ENCODE peak calls at places on chromosomes 7 and 10, in seven cellular contexts. One of them, this sample, is unnamed.
A peak's percentile ranks its signal among the peaks of the same experiment; 100 is the strongest.

GRCh38 chr7:112272921-112273561 is 66.5 kb downstream of the ZNF277 start:
- DNase-seq in GM12891: no peak
- DNase-seq in HepG2: no peak
- DNase-seq in GM12878: no peak
- DNase-seq in SK-N-SH: no peak
- DNase-seq in K562: no peak
- DNase-seq in H1: no peak
- DNase-seq in this sample: no peak

GRCh38 chr10:28971255-28971654 is 293.9 kb downstream of the BAMBI start:
- DNase-seq in GM12891: no peak
- DNase-seq in HepG2: no peak
- DNase-seq in GM12878: no peak
- DNase-seq in SK-N-SH: no peak
- DNase-seq in K562: no peak
- DNase-seq in H1: no peak
- DNase-seq in this sample: no peak

GRCh38 chr10:29598861-29599311 is 35.9 kb downstream of the SVIL start:
- DNase-seq in GM12891: no peak
- DNase-seq in HepG2: no peak
- DNase-seq in GM12878: no peak
- DNase-seq in SK-N-SH: no peak
- DNase-seq in K562: no peak
- DNase-seq in H1: no peak
- DNase-seq in this sample: no peak

GRCh38 chr7:36227223-36227622 is 74.2 kb downstream of the EEPD1 start:
- DNase-seq in GM12891: no peak
- DNase-seq in HepG2: no peak
- DNase-seq in GM12878: no peak
- DNase-seq in SK-N-SH: no peak
- DNase-seq in K562: no peak
- DNase-seq in H1: no peak
- DNase-seq in this sample: no peak

GRCh38 chr7:14195896-14196295 is 206.4 kb upstream of the ETV1 start:
- DNase-seq in GM12891: no peak
- DNase-seq in HepG2: no peak
- DNase-seq in GM12878: no peak
- DNase-seq in SK-N-SH: no peak
- DNase-seq in K562: no peak
- DNase-seq in H1: no peak
- DNase-seq in this sample: no peak

GRCh38 chr7:5143935-5144903 is 45.8 kb upstream of the WIPI2 start:
- DNase-seq in GM12891: peak; percentile 93
- DNase-seq in HepG2: no peak
- DNase-seq in GM12878: peak; percentile 55
- DNase-seq in SK-N-SH: peak; percentile 40
- DNase-seq in K562: peak; percentile 52
- DNase-seq in H1: no peak
- DNase-seq in this sample: peak; percentile 45

GRCh38 chr7:117992635-117993034 is 119.4 kb upstream of the CTTNBP2 start:
- DNase-seq in GM12891: no peak
- DNase-seq in HepG2: no peak
- DNase-seq in GM12878: no peak
- DNase-seq in SK-N-SH: no peak
- DNase-seq in K562: no peak
- DNase-seq in H1: no peak
- DNase-seq in this sample: no peak

GRCh38 chr7:123367508-123368122 is 166.8 kb downstream of the IQUB start:
- DNase-seq in GM12891: peak; percentile 30
- DNase-seq in HepG2: peak; percentile 10
- DNase-seq in GM12878: peak; percentile 15
- DNase-seq in SK-N-SH: peak; percentile 66
- DNase-seq in K562: peak; percentile 49
- DNase-seq in H1: no peak
- DNase-seq in this sample: peak; percentile 9

GRCh38 chr10:103502849-103503660 is 9.6 kb downstream of the NEURL1 start:
- DNase-seq in GM12891: no peak
- DNase-seq in HepG2: no peak
- DNase-seq in GM12878: no peak
- DNase-seq in SK-N-SH: peak; percentile 91
- DNase-seq in K562: no peak
- DNase-seq in H1: no peak
- DNase-seq in this sample: no peak

GRCh38 chr10:18542832-18543231 is 108.6 kb downstream of the NSUN6 start:
- DNase-seq in GM12891: no peak
- DNase-seq in HepG2: peak; percentile 35
- DNase-seq in GM12878: no peak
- DNase-seq in SK-N-SH: no peak
- DNase-seq in K562: no peak
- DNase-seq in H1: no peak
- DNase-seq in this sample: no peak

GRCh38 chr10:89295597-89295996 is 6.2 kb upstream of the IFIT2 start:
- DNase-seq in GM12891: no peak
- DNase-seq in HepG2: no peak
- DNase-seq in GM12878: no peak
- DNase-seq in SK-N-SH: no peak
- DNase-seq in K562: no peak
- DNase-seq in H1: no peak
- DNase-seq in this sample: no peak

GRCh38 chr7:36210542-36210941 is 57.5 kb downstream of the EEPD1 start:
- DNase-seq in GM12891: no peak
- DNase-seq in HepG2: no peak
- DNase-seq in GM12878: no peak
- DNase-seq in SK-N-SH: no peak
- DNase-seq in K562: no peak
- DNase-seq in H1: no peak
- DNase-seq in this sample: no peak

GRCh38 chr7:6172331-6173295 is 99.8 kb downstream of the CYTH3 start:
- DNase-seq in GM12891: no peak
- DNase-seq in HepG2: no peak
- DNase-seq in GM12878: no peak
- DNase-seq in SK-N-SH: peak; percentile 59
- DNase-seq in K562: no peak
- DNase-seq in H1: no peak
- DNase-seq in this sample: no peak

GRCh38 chr7:108118959-108119358 is 11.2 kb downstream of the LAMB4 start:
- DNase-seq in GM12891: no peak
- DNase-seq in HepG2: no peak
- DNase-seq in GM12878: no peak
- DNase-seq in SK-N-SH: no peak
- DNase-seq in K562: no peak
- DNase-seq in H1: no peak
- DNase-seq in this sample: no peak

GRCh38 chr7:70408477-70408876 is 723.5 kb upstream of the GALNT17 start:
- DNase-seq in GM12891: no peak
- DNase-seq in HepG2: no peak
- DNase-seq in GM12878: no peak
- DNase-seq in SK-N-SH: no peak
- DNase-seq in K562: no peak
- DNase-seq in H1: no peak
- DNase-seq in this sample: no peak

GRCh38 chr10:89122431-89123066 is 84.6 kb downstream of the CH25H start:
- DNase-seq in GM12891: no peak
- DNase-seq in HepG2: no peak
- DNase-seq in GM12878: no peak
- DNase-seq in SK-N-SH: no peak
- DNase-seq in K562: no peak
- DNase-seq in H1: no peak
- DNase-seq in this sample: no peak

GRCh38 chr10:24115403-24115802 is 93.5 kb upstream of the KIAA1217 start:
- DNase-seq in GM12891: no peak
- DNase-seq in HepG2: no peak
- DNase-seq in GM12878: no peak
- DNase-seq in SK-N-SH: no peak
- DNase-seq in K562: no peak
- DNase-seq in H1: no peak
- DNase-seq in this sample: no peak

GRCh38 chr10:118816471-118817168 is 61.9 kb upstream of the CACUL1 start:
- DNase-seq in GM12891: no peak
- DNase-seq in HepG2: no peak
- DNase-seq in GM12878: no peak
- DNase-seq in SK-N-SH: no peak
- DNase-seq in K562: no peak
- DNase-seq in H1: no peak
- DNase-seq in this sample: no peak
- TF ChIP-seq TAF1 in GM12891: no peak
- TF ChIP-seq TAF1 in HepG2: no peak
- TF ChIP-seq TAF1 in GM12878: no peak
- TF ChIP-seq TAF1 in SK-N-SH: no peak
- TF ChIP-seq TAF1 in K562: no peak
- TF ChIP-seq TAF1 in H1: no peak
- TF ChIP-seq TAF1 in this sample: no peak

GRCh38 chr7:149772821-149773425 is 465 bp downstream of the ZNF467 start:
- DNase-seq in GM12891: no peak
- DNase-seq in HepG2: no peak
- DNase-seq in GM12878: no peak
- DNase-seq in SK-N-SH: no peak
- DNase-seq in K562: peak; percentile 82
- DNase-seq in H1: peak; percentile 81
- DNase-seq in this sample: no peak

GRCh38 chr7:149773446-149774236 is at the start of gene ZNF467:
- DNase-seq in GM12891: no peak
- DNase-seq in HepG2: no peak
- DNase-seq in GM12878: no peak
- DNase-seq in SK-N-SH: peak; percentile 73
- DNase-seq in K562: peak; percentile 88
- DNase-seq in H1: no peak
- DNase-seq in this sample: no peak

GRCh38 chr7:149776305-149776704 is 2.9 kb upstream of the ZNF467 start:
- DNase-seq in GM12891: no peak
- DNase-seq in HepG2: no peak
- DNase-seq in GM12878: no peak
- DNase-seq in SK-N-SH: peak; percentile 86
- DNase-seq in K562: no peak
- DNase-seq in H1: no peak
- DNase-seq in this sample: no peak

GRCh38 chr7:149775176-149775556 is 1.8 kb upstream of the ZNF467 start:
- DNase-seq in GM12891: no peak
- DNase-seq in HepG2: no peak
- DNase-seq in GM12878: no peak
- DNase-seq in SK-N-SH: no peak
- DNase-seq in K562: no peak
- DNase-seq in H1: no peak
- DNase-seq in this sample: no peak

DNA sequence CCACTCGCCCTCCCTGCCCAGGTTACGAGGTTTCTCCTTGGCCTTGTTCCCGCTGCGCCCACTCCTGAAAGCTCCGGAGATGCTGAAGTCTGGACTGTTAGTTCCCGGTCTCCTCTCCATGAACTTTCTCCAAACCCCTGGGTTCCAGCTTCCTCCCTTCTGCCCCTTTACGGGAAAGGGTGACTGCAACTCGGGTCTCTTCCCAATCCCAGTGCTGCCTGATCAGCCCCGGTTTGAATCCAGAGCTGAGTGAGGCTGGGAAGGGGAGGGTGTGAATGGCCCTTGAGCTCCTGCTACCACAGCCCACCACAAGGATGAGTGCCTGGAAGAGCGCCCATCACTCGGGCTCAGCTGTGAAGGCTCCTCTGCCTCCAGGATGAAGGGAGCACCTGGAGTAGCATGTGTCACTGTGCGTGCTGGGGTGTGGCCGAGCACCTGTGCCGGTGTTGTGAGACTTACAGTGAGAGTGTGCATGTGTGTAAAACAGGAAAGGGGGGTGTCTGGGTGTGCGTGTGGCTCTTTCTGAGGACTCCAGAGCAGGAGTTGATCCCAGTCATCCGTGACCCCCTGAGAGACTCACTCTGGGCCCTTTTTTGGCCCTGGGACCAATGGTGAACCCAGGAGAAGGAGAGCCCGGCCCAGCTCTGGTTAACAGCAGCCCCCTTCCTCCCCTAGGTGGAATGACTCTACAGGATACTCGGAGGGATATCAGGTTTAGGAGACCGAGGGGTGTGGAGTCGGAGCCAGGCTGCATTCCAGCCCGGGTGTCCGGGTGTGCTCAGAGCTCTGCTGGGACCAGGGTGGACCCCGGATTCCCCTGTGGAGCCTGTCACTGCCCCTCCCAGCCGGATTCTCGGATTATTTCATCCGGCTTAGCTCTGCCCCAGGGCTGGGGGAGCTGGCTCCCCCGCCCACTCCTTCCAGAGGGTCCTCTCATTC is 1.1 kb upstream of the ZNF467 start:
- DNase-seq in GM12891: no peak
- DNase-seq in HepG2: no peak
- DNase-seq in GM12878: no peak
- DNase-seq in SK-N-SH: no peak
- DNase-seq in K562: no peak
- DNase-seq in H1: no peak
- DNase-seq in this sample: no peak
- TF ChIP-seq TAF1 in GM12891: no peak
- TF ChIP-seq TAF1 in HepG2: no peak
- TF ChIP-seq TAF1 in GM12878: no peak
- TF ChIP-seq TAF1 in SK-N-SH: no peak
- TF ChIP-seq TAF1 in K562: no peak
- TF ChIP-seq TAF1 in H1: no peak
- TF ChIP-seq TAF1 in this sample: no peak

DNA sequence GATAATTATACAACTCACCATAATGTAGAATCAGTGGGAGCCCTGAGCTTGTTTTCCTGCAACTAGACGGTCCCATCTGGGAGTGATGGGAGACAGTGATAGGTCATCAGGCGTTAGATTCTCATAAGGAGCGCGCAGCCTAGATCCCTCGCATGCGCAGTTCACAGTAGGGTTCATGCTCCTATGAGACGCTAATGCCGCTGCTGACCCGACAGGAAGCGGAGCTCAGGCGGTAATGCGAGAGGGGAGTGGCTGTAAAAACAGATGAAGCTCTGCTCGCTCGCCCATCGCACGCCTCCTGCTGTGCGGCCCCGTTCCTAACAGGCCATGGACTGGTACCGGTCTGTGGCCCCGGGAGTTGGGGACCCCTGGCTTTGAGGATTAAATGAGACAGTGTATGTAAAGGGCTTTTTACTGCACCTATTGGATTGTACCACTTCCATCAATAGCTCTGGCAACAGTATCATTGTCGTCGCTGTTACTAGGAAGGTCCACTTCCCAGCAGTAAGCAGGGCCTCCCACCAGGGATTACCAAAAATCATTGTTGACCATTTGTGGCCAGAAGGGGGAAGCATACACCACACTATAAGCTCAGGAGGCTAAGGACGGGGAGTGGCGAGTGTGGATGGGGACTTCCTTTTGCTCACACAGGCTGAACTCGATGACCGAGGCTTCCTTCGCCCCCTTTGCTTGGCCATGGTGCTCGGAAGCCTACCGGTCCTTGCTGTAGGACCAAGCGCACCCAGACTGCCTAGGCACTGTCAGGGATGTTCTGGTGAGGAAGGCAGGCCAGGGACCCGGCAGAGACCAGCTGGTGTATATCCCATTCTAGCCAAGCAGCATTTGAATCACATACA is 26.4 kb downstream of the AKR1B1 start:
- DNase-seq in GM12891: peak; percentile 62
- DNase-seq in HepG2: peak; percentile 87
- DNase-seq in GM12878: peak; percentile 69
- DNase-seq in SK-N-SH: peak; percentile 92
- DNase-seq in K562: peak; percentile 89
- DNase-seq in H1: peak; percentile 84
- DNase-seq in this sample: peak; percentile 62
- TF ChIP-seq TAF1 in GM12891: no peak
- TF ChIP-seq TAF1 in HepG2: peak; percentile 48
- TF ChIP-seq TAF1 in GM12878: no peak
- TF ChIP-seq TAF1 in SK-N-SH: peak; percentile 51
- TF ChIP-seq TAF1 in K562: no peak
- TF ChIP-seq TAF1 in H1: no peak
- TF ChIP-seq TAF1 in this sample: no peak

GRCh38 chr7:55024776-55025175 is 6.0 kb downstream of the EGFR start:
- DNase-seq in GM12891: no peak
- DNase-seq in HepG2: no peak
- DNase-seq in GM12878: no peak
- DNase-seq in SK-N-SH: no peak
- DNase-seq in K562: no peak
- DNase-seq in H1: no peak
- DNase-seq in this sample: no peak
- TF ChIP-seq TAF1 in GM12891: no peak
- TF ChIP-seq TAF1 in HepG2: no peak
- TF ChIP-seq TAF1 in GM12878: no peak
- TF ChIP-seq TAF1 in SK-N-SH: no peak
- TF ChIP-seq TAF1 in K562: no peak
- TF ChIP-seq TAF1 in H1: no peak
- TF ChIP-seq TAF1 in this sample: no peak

This sample was measured in GM12892.